ENCODE peak calls at places on chromosomes 4 and X, in ten cellular contexts. F, X, T, U, Q, O, P, R, N and L are unnamed samples.

GRCh38 chrX:121103381-121103780 is 56.0 kb downstream of the GLUD2 start:
- DNase-seq in F (no peak), X (no peak), T (no peak), U (no peak), Q (no peak), O (no peak), P (no peak), R (no peak), N (no peak), L (no peak)

GRCh38 chr4:23237771-23238170 is 545.0 kb downstream of the GBA3 start:
- DNase-seq in F (peak; percentile 17), X (no peak), T (no peak), U (no peak), Q (no peak), O (no peak), P (no peak), R (no peak), N (no peak), L (peak; percentile 79)

GRCh38 chr4:41257257-41257900 is 651 bp downstream of the UCHL1 start:
- DNase-seq in F (peak; percentile 42), X (peak; percentile 32), T (peak; percentile 64), U (peak; percentile 52), Q (no peak), O (peak; percentile 30), P (peak; percentile 31), R (peak; percentile 61), N (peak; percentile 74), L (no peak)

GRCh38 chr4:54913751-54914526 is 211.5 kb downstream of the KDR start:
- DNase-seq in F (no peak), X (no peak), T (no peak), U (no peak), Q (no peak), O (no peak), P (no peak), R (no peak), N (no peak), L (no peak)

GRCh38 chr4:176611954-176612353 is 180.8 kb downstream of the VEGFC start:
- DNase-seq in F (no peak), X (no peak), T (no peak), U (no peak), Q (no peak), O (no peak), P (no peak), R (no peak), N (no peak), L (no peak)

GRCh38 chr4:176335421-176335820 is 15.7 kb downstream of the SPCS3 start:
- DNase-seq in F (no peak), X (no peak), T (no peak), U (peak; percentile 79), Q (no peak), O (peak; percentile 52), P (no peak), R (no peak), N (no peak), L (no peak)

GRCh38 chr4:184274288-184274951 is 56.7 kb upstream of the ENPP6 start:
- DNase-seq in F (no peak), X (no peak), T (no peak), U (no peak), Q (no peak), O (no peak), P (no peak), R (no peak), N (no peak), L (no peak)

GRCh38 chr4:106773106-106773905 is 262.8 kb downstream of the DKK2 start:
- DNase-seq in F (no peak), X (no peak), T (no peak), U (no peak), Q (no peak), O (peak; percentile 29), P (no peak), R (no peak), N (no peak), L (no peak)

GRCh38 chr4:168308912-168309311 is 9.6 kb downstream of the DDX60 start:
- DNase-seq in F (no peak), X (no peak), T (no peak), U (no peak), Q (no peak), O (no peak), P (no peak), R (no peak), N (no peak), L (no peak)

GRCh38 chr4:75180790-75181776 is 248.2 kb downstream of the PARM1 start:
- DNase-seq in F (no peak), X (peak; percentile 68), T (peak; percentile 62), U (no peak), Q (no peak), O (no peak), P (no peak), R (no peak), N (peak; percentile 21), L (no peak)

GRCh38 chrX:1686642-1687041 is 71.8 kb downstream of the ASMT start:
- DNase-seq in F (no peak), X (no peak), T (no peak), U (no peak), Q (no peak), O (peak; percentile 23), P (no peak), R (no peak), N (no peak), L (no peak)

GRCh38 chrX:66504481-66504880 is 134.4 kb downstream of the EDA2R start:
- DNase-seq in F (no peak), X (no peak), T (no peak), U (no peak), Q (no peak), O (no peak), P (no peak), R (no peak), N (no peak), L (no peak)

GRCh38 chr4:168098257-168098717 is 6.0 kb downstream of the ANXA10 start:
- DNase-seq in F (no peak), X (no peak), T (no peak), U (peak; percentile 62), Q (no peak), O (peak; percentile 78), P (no peak), R (no peak), N (no peak), L (no peak)

GRCh38 chr4:119300388-119301131 is 21.4 kb downstream of the FABP2 start:
- DNase-seq in F (peak; percentile 96), X (peak; percentile 97), T (peak; percentile 97), U (peak; percentile 89), Q (peak; percentile 77), O (peak; percentile 81), P (peak; percentile 93), R (peak; percentile 99), N (peak; percentile 97), L (peak; percentile 61)

GRCh38 chrX:151488677-151489076 is 74.8 kb upstream of the PASD1 start:
- DNase-seq in F (no peak), X (no peak), T (no peak), U (no peak), Q (no peak), O (no peak), P (no peak), R (no peak), N (peak; percentile 43), L (no peak)
- TF ChIP-seq CTCF in F (no peak), X (no peak), T (no peak), U (no peak), Q (peak; percentile 32), O (no peak), P (no peak), R (no peak), N (peak; percentile 67), L (peak; percentile 40)

DNA sequence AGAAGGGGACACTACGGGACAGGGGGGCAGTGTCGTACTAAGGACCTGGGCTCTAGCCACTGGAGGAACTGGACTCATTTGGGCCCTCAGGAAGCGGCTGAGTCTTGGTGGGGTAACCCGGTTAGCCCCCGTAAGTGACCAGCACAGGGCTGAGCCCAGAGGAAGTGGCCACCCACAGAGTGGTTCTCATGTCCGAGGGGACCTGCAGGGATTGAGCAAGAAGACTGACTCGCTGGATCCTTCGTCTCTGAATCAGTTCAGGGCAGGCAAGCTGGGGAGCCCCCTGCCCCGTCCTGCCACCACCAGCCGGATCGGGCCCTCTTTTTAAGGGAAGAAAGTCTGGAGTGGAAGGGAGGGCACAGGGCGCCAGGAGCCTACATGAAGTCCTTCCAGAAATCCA is 719 bp upstream of the BGN start:
- DNase-seq in F (no peak), X (no peak), T (no peak), U (peak; percentile 41), Q (no peak), O (no peak), P (no peak), R (no peak), N (no peak), L (no peak)
- H3K4me3 ChIP-seq in F (no peak overlapping the region), X (no peak overlapping the region), T (no peak overlapping the region), U (peak overlapping the region; percentile 14), Q (no peak overlapping the region), O (no peak overlapping the region), P (no peak overlapping the region), R (peak overlapping the region; percentile 8), N (no peak overlapping the region), L (no peak overlapping the region)

DNA sequence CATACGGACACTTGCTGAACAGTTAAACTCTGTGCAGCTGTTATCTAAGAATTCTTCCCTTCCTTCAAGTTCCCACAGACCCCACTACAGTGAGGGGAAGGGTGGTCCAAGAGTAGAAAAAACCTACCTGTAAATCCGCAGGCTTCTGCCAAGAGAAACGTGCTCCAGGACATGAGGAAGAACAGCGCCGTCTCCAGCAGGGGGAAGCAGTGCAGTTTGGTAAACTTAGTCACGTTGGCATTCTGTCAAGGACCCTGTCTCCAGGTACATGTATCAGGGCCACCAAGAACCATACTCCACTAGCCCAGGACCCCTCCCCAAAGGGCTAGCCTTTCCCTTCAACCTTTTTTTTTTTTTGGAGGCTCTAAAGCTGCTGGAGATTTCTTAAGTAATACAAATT is 79.9 kb downstream of the CHST7 start:
- DNase-seq in F (no peak), X (no peak), T (no peak), U (peak; percentile 4), Q (no peak), O (no peak), P (no peak), R (peak; percentile 41), N (peak; percentile 44), L (no peak)
- TF ChIP-seq CTCF in F (no peak), X (no peak), T (no peak), U (no peak), Q (peak; percentile 24), O (peak; percentile 7), P (no peak), R (peak; percentile 28), N (peak; percentile 70), L (peak; percentile 15)

DNA sequence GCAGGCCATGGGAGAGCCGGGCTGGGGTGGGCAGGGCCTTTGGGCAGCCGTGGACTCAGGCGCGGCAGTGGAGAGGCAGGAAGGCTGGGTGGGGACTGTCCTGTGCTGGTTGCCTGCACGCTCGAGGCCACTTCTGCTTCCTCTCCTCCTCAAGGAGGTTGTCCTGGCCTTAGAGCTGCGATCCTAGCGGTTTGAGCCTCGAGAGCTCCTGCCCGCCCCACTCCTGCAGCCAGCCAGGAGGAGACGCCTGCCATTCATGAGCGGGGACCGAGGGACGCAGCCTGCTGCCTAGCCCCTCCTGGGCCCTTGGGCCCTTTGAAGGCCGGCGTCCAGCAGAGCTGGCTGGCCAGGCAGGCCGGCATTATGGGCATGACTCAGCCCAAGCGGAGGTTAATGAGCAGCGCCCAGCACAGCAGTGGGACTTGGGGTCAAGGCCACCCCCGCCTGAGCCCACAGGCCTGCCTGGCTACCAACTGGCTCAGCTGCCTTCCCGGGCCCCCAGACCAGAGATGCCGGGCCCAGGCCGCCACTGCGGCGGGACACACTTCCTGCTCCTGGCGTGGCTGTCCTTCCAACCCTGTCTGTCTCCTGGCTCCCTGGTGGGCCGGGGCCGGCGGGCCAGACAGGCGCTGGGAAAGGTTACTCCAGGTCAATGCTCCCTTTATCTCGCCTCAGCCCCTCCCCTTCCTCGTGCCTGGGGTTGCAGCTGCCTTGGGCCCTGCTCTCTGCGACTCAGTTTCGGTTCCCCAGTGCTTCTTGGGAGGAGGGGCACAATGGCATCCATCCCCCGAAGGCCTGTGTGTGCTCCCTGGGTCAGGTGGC is 1.8 kb downstream of the ABCD1 start:
- DNase-seq in F (peak; percentile 67), X (peak; percentile 70), T (peak; percentile 71), U (peak; percentile 52), Q (no peak), O (peak; percentile 46), P (peak; percentile 52), R (peak; percentile 83), N (peak; percentile 80), L (no peak)
- H3K4me3 ChIP-seq in F (no peak overlapping the region), X (peak overlapping the region; percentile 0), T (peak overlapping the region; percentile 88), U (peak overlapping the region; percentile 14), Q (no peak overlapping the region), O (peak overlapping the region; percentile 25), P (peak overlapping the region; percentile 21), R (peak overlapping the region; percentile 72), N (no peak overlapping the region), L (peak overlapping the region; percentile 7)